ENCODE peak calls at places on chromosomes 7 and 10, in six cellular contexts. Z is AG04449, H is A549, O is hepatocyte, A is WERI-Rb-1, V is fibroblast of mammary gland. M is an unnamed sample.

GRCh38 chr10:93126484-93127052 is 52.9 kb downstream of the CYP26A1 start:
- DNase-seq in H (no peak), Z (no peak), V (no peak), O (no peak), A (no peak), M (no peak)

GRCh38 chr7:54921116-54921515 is 97.7 kb upstream of the EGFR start:
- DNase-seq in H (no peak), V (no peak), Z (no peak), O (no peak), A (no peak), M (no peak)

GRCh38 chr7:11436317-11436716 is 395.7 kb downstream of the THSD7A start:
- DNase-seq in O (no peak), V (peak), A (no peak), H (no peak), Z (no peak), M (peak)

GRCh38 chr7:111012152-111012551 is 78.8 kb upstream of the LRRN3 start:
- DNase-seq in A (no peak), Z (no peak), O (no peak), H (no peak), V (peak), M (peak)

GRCh38 chr7:140211698-140212097 is 34.9 kb upstream of the KDM7A start:
- DNase-seq in V (no peak), H (no peak), O (no peak), Z (no peak), A (no peak), M (no peak)

GRCh38 chr7:114102996-114103395 is 184.2 kb upstream of the PPP1R3A start:
- DNase-seq in Z (no peak), O (peak), H (no peak), A (no peak), V (no peak), M (no peak)

GRCh38 chr10:52257692-52258075 is 56.4 kb upstream of the DKK1 start:
- DNase-seq in H (no peak), V (no peak), Z (no peak), A (no peak), O (no peak), M (no peak)

GRCh38 chr10:86657011-86657395 is 2.7 kb downstream of the OPN4 start:
- DNase-seq in Z (no peak), H (no peak), V (no peak), O (no peak), A (no peak), M (no peak)

GRCh38 chr7:41148521-41148951 is 554.4 kb downstream of the INHBA start:
- DNase-seq in V (peak), Z (peak), H (no peak), A (no peak), O (no peak), M (peak)

GRCh38 chr7:130875265-130875741 is 141.3 kb upstream of the KLF14 start:
- DNase-seq in Z (no peak), H (peak), O (peak), V (peak), A (peak), M (peak)

GRCh38 chr10:93063217-93063976 is 2.8 kb downstream of the CYP26C1 start:
- DNase-seq in Z (no peak), O (no peak), A (no peak), V (no peak), H (no peak), M (no peak)

GRCh38 chr10:127872011-127872741 is 20.6 kb downstream of the CLRN3 start:
- DNase-seq in H (no peak), O (no peak), Z (no peak), A (no peak), V (peak), M (peak)

GRCh38 chr10:76399216-76399615 is 967.8 kb downstream of the LRMDA start:
- DNase-seq in H (no peak), V (no peak), Z (no peak), A (no peak), O (no peak), M (no peak)

GRCh38 chr10:73206385-73206784 is 38.5 kb downstream of the FAM149B1 start:
- DNase-seq in A (no peak), O (no peak), Z (no peak), H (no peak), V (no peak), M (no peak)

GRCh38 chr10:66045859-66046258 is 880.0 kb upstream of the LRRTM3 start:
- DNase-seq in A (no peak), V (no peak), Z (no peak), O (no peak), H (no peak), M (peak)

GRCh38 chr7:30764030-30764991 is 6.9 kb upstream of the MINDY4 start:
- DNase-seq in Z (peak), A (no peak), O (peak), V (peak), H (no peak), M (no peak)

GRCh38 chr10:100705139-100705538 is 40.2 kb upstream of the PAX2 start:
- DNase-seq in V (no peak), O (no peak), Z (no peak), H (no peak), A (no peak), M (no peak)

GRCh38 chr7:35875292-35875691 is 74.4 kb downstream of the SEPTIN7 start:
- DNase-seq in O (no peak), Z (peak), V (peak), A (no peak), H (no peak), M (peak)

GRCh38 chr7:151371266-151371665 is 29.7 kb downstream of the NUB1 start:
- DNase-seq in A (no peak), V (no peak), O (no peak), H (no peak), Z (no peak), M (no peak)

GRCh38 chr10:51980752-51981151 is 281.4 kb upstream of the CSTF2T start:
- DNase-seq in Z (no peak), H (no peak), A (no peak), O (no peak), V (no peak), M (no peak)

GRCh38 chr7:75966209-75966961 is 28.0 kb downstream of the TMEM120A start:
- DNase-seq in A (peak), H (no peak), Z (no peak), O (peak), V (peak), M (no peak)

GRCh38 chr10:48976208-48976607 is 36.6 kb upstream of the LRRC18 start:
- DNase-seq in O (peak), V (peak), Z (no peak), H (peak), A (peak), M (peak)

GRCh38 chr7:24119852-24120251 is 164.1 kb upstream of the NPY start:
- DNase-seq in Z (no peak), H (no peak), A (no peak), V (no peak), O (no peak), M (no peak)

GRCh38 chr10:31689233-31689632 is 239.4 kb downstream of the ARHGAP12 start:
- DNase-seq in H (no peak), O (no peak), A (no peak), V (no peak), Z (no peak), M (no peak)

GRCh38 chr7:28207486-28208158 is 27.0 kb upstream of the JAZF1 start:
- DNase-seq in A (no peak), V (peak), O (no peak), H (no peak), Z (no peak), M (peak)

GRCh38 chr7:3134715-3135114 is 91.0 kb upstream of the CARD11 start:
- DNase-seq in H (no peak), V (peak), Z (no peak), O (no peak), A (no peak), M (no peak)

GRCh38 chr10:30002438-30003266 is 56.7 kb downstream of the JCAD start:
- DNase-seq in A (peak), O (peak), V (peak), Z (no peak), H (peak), M (peak)

GRCh38 chr10:20898851-20899250 is 1.7 kb upstream of the NEBL start:
- DNase-seq in O (no peak), H (no peak), Z (no peak), V (no peak), A (no peak), M (no peak)

GRCh38 chr10:132861884-132862461 is 76.0 kb upstream of the NKX6-2 start:
- DNase-seq in Z (no peak), A (no peak), H (no peak), V (no peak), O (no peak), M (no peak)

GRCh38 chr7:83819911-83820310 is 171.0 kb upstream of the SEMA3E start:
- DNase-seq in V (peak), O (no peak), Z (no peak), H (no peak), A (peak), M (no peak)

GRCh38 chr10:72694476-72695369 is 2.8 kb downstream of the MCU start:
- DNase-seq in A (peak), H (peak), O (peak), Z (no peak), V (peak), M (peak)

GRCh38 chr7:123122951-123123350 is 76.8 kb downstream of the SLC13A1 start:
- DNase-seq in H (no peak), A (no peak), V (no peak), Z (no peak), O (no peak), M (no peak)

GRCh38 chr7:35716038-35716803 is 21.3 kb upstream of the HERPUD2 start:
- DNase-seq in A (no peak), O (no peak), Z (no peak), H (no peak), V (peak), M (no peak)

GRCh38 chr7:144401490-144401889 is 2.0 kb downstream of the NOBOX start:
- DNase-seq in Z (no peak), H (no peak), V (no peak), O (no peak), A (no peak), M (no peak)

GRCh38 chr7:121329460-121330052 is 756 bp downstream of the WNT16 start:
- DNase-seq in H (no peak), Z (no peak), V (no peak), A (peak), O (peak), M (peak)

GRCh38 chr10:103739039-103739764 is 116.2 kb downstream of the SH3PXD2A start:
- DNase-seq in O (peak), A (peak), Z (peak), H (no peak), V (peak), M (peak)

GRCh38 chr7:158111556-158111880 is 476.1 kb downstream of the PTPRN2 start:
- DNase-seq in O (no peak), H (no peak), A (no peak), Z (no peak), V (no peak), M (no peak)

GRCh38 chr7:111112439-111112838 is 21.5 kb downstream of the LRRN3 start:
- DNase-seq in A (no peak), Z (no peak), H (no peak), O (no peak), V (no peak), M (no peak)

GRCh38 chr10:986881-987634 is 1.2 kb upstream of the GTPBP4 start:
- DNase-seq in H (no peak), A (no peak), V (peak), Z (peak), O (no peak), M (peak)

GRCh38 chr10:988667-989545 is 672 bp downstream of the GTPBP4 start:
- DNase-seq in O (no peak), Z (no peak), H (peak), V (peak), A (no peak), M (peak)

GRCh38 chr10:987635-987905 is 664 bp upstream of the GTPBP4 start:
- DNase-seq in O (no peak), Z (no peak), V (peak), A (no peak), H (no peak), M (peak)

GRCh38 chr10:986137-986825 is 2.0 kb upstream of the GTPBP4 start:
- DNase-seq in V (peak), H (no peak), Z (no peak), A (no peak), O (peak), M (peak)

DNA sequence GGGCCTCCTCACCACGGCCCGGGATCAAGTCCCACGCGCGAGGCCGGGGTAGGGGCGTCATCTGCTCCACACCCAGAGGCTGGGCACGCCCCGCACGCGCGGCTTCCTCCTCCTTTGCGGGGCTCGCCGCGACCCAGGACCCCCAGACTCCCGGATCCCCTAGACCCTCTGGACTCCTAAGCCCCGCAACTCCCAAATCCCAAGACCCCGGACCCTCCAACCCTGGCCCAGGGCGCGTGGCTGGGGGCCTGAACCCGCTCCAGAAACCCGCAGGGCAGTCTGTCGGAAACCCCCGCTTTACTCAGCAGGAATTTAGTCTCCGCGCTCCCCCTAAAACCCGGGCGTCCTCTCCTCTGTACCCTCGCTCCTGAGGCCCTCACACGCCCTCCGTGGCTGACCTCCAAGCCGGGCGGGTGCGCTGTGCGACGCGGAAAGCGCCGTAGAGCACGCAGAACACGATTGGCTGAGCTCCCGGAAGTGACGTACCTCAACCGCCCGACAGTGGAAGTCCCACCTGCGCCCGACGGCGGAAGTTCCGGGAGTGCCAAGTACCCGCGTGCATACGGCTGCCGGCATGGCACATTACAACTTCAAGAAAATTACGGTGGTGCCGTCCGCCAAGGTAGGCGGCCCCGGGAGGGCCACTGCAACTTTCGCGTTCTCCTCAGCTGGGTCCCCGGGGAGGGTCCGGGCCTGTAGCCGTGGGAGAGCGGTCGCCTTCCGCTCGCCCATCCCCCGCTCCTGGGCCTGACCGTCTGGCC is at the start of gene GTPBP4:
- DNase-seq in A (peak), O (peak), Z (peak), V (peak), H (peak), M (peak)
- TF ChIP-seq CTCF in A (peak), O (peak), Z (peak), V (no peak), H (peak), M (peak)

DNA sequence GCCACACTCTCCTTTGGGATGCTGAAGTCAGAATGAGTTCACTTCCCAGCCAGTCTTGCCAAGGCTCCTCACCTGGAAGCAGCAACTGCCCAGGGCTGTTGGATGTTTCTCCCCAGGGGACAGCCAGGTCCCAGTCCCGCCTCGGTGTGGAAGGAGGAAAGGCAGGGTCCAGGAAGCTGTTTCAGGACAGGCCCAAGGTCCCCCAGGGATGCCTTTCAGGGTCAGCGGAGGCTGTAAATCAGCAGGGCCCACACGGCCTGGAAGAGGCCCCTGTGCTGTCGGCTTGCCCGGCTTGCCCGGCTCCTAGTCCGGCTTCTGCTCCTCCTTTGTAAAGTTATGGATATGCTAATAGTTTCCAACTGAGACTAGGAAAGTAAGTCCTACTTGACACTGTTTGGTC is 10.3 kb downstream of the IKZF1 start:
- DNase-seq in Z (no peak), V (no peak), H (no peak), A (no peak), O (no peak), M (no peak)
- H3K4me3 ChIP-seq in Z (no peak), V (no peak), H (no peak), A (no peak), O (no peak), M (no peak)

GRCh38 chr7:6168469-6168868 is 104.0 kb downstream of the CYTH3 start:
- DNase-seq in A (no peak), O (no peak), H (no peak), V (no peak), Z (no peak), M (no peak)

GRCh38 chr7:6169805-6170520 is 102.5 kb downstream of the CYTH3 start:
- DNase-seq in A (peak), Z (no peak), V (no peak), H (no peak), O (no peak), M (no peak)

GRCh38 chr7:6170571-6171531 is 101.6 kb downstream of the CYTH3 start:
- DNase-seq in Z (no peak), A (peak), O (no peak), H (no peak), V (no peak), M (no peak)

GRCh38 chr7:6172331-6173295 is 99.8 kb downstream of the CYTH3 start:
- DNase-seq in A (no peak), Z (no peak), O (no peak), H (no peak), V (peak), M (no peak)

DNA sequence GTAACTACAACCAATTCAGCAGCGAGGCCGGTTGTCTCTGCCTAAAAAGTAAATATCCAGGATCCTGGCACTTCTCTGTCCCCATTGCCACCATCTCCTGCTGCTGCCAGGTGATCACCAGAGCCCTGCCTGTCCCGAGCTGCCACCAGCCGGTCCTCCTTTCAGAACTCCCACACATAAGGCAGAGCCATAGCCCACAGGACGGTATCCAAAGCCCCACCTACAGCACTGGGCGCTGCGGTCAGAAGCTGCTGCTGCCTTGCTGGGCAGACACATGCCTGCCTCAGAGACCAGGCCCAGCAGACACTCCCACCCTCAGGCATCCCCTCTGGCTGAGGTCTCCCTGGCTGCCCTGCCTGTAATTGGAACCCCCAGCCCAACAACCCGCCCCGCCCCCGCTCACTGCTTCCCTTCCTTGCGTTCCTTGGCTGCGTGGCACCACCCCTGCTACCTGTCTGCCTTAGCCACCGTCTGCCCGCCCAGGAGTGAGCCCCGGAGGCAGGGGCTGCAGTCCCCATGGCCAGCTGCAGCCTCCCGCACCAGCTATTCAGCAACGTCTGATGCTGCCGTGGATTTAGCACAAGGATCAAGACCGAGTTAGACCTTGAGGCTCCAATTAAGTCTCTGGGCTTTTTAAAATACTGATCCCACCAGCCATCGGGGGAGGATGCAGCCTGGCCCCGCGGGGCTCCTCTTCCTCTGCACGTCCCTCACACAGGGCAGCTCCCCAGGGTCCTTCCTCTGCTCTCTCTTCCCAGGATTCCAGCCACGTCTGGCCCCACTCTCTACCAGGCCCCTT is 100.7 kb downstream of the CYTH3 start:
- DNase-seq in H (no peak), A (no peak), V (no peak), O (no peak), Z (no peak), M (no peak)
- TF ChIP-seq CTCF in H (no peak), A (no peak), V (no peak), O (no peak), Z (no peak), M (no peak)

DNA sequence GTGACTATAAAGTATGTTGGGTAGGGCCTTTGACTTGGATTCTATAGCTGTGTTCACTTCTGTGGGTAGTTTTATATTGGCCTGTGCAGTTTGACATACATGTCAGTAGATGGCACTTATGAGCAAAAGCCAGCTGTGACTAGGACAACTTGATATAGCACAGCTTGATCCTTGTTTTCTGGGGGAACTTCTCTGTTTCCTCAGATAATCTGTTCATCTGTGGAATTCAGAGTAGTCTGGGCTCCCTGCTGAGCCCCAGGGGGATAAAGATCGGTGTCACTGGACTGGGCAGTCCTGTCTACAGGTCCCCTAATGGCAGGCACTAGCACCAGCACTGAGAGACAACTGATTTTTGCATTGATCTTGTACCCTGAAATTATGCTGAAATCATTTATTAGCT is 25.4 kb downstream of the CYP2C9 start:
- DNase-seq in V (peak), Z (no peak), H (peak), O (peak), A (peak), M (peak)
- H3K4me3 ChIP-seq in V (no peak), Z (no peak), H (no peak), O (no peak), A (no peak), M (no peak)

GRCh38 chr7:90708841-90709317 is 112.8 kb downstream of the CDK14 start:
- DNase-seq in O (peak), V (peak), A (peak), Z (no peak), H (no peak), M (peak)
- TF ChIP-seq CTCF in O (peak), V (peak), A (peak), Z (peak), H (no peak), M (peak)

DNA sequence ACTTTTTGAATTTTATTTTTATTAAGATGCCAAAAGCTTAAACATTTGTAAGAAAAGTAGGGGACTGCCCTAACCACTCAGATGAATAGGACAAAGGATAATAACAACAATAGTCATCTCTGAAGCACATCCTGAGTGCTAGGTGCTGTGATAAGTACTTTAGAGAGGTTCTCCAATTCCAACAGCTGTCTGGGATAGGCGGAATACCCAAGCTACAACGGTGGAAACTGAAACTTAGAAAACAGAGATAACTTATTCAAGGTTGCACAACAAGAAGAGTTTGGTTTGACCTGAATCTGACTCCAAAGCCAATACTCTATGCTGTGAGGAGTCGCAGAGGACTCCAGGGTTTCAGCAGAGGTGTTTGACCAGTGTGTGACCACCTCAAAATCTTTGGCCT is 2.0 kb downstream of the RTKN2 start:
- DNase-seq in Z (no peak), H (no peak), V (no peak), A (no peak), O (no peak), M (no peak)
- H3K4me3 ChIP-seq in Z (no peak), H (no peak), V (no peak), A (no peak), O (no peak), M (no peak)

GRCh38 chr10:78438094-78438906 is 404.6 kb downstream of the RPS24 start:
- DNase-seq in O (no peak), Z (no peak), V (no peak), H (no peak), A (no peak), M (no peak)
- TF ChIP-seq CTCF in O (peak), Z (no peak), V (no peak), H (peak), A (peak), M (no peak)